ENCODE peak calls at places on chromosomes 7 and 10, in eight cellular contexts. B, P, D, F, N, R, G and L are unnamed samples. For H4K20me1, the result is how much of the 10 kb centered on the place peaks cover.

GRCh38 chr10:60549686-60550085 is 160.0 kb upstream of the ANK3 start:
- DNase-seq in G (peak), P (peak), F (no peak), B (peak), D (no peak), N (peak), R (peak), L (peak)

GRCh38 chr7:150411606-150412005 is 32.5 kb downstream of the ZNF775 start:
- DNase-seq in R (no peak), P (no peak), F (no peak), G (no peak), N (no peak), D (no peak), B (no peak), L (no peak)

GRCh38 chr10:28381465-28381864 is 78.6 kb upstream of the MPP7 start:
- DNase-seq in R (no peak), P (no peak), D (no peak), G (no peak), N (no peak), B (no peak), F (no peak), L (no peak)

GRCh38 chr7:129225206-129225930 is 538 bp downstream of the AHCYL2 start:
- DNase-seq in D (peak), F (no peak), R (no peak), G (peak), N (peak), P (peak), B (peak), L (peak)

GRCh38 chr7:35037526-35038339 is 448 bp upstream of the DPY19L1 start:
- DNase-seq in D (peak), G (peak), R (peak), N (peak), P (peak), F (peak), B (peak), L (peak)

GRCh38 chr10:69624245-69624786 is 5.7 kb upstream of the FAM241B start:
- DNase-seq in R (no peak), G (peak), N (no peak), B (no peak), P (no peak), D (no peak), F (no peak), L (no peak)

GRCh38 chr7:37643876-37644275 is 39.7 kb upstream of the GPR141 start:
- DNase-seq in P (peak), N (peak), R (no peak), G (no peak), D (peak), B (no peak), F (no peak), L (no peak)

GRCh38 chr10:101848894-101849351 is 5.3 kb upstream of the KCNIP2 start:
- DNase-seq in B (no peak), F (no peak), R (no peak), N (peak), G (no peak), D (peak), P (no peak), L (no peak)

GRCh38 chr10:127849224-127849623 is 43.5 kb downstream of the CLRN3 start:
- DNase-seq in R (no peak), D (no peak), G (no peak), F (no peak), N (no peak), P (no peak), B (no peak), L (no peak)

GRCh38 chr10:100101526-100102076 is 19.9 kb upstream of the CPN1 start:
- DNase-seq in D (no peak), F (no peak), R (no peak), P (peak), B (peak), G (no peak), N (no peak), L (no peak)
- TF ChIP-seq EZH2phosphoT487 in D (no peak), F (no peak), R (no peak), P (no peak), B (no peak), G (no peak), N (no peak), L (no peak)

DNA sequence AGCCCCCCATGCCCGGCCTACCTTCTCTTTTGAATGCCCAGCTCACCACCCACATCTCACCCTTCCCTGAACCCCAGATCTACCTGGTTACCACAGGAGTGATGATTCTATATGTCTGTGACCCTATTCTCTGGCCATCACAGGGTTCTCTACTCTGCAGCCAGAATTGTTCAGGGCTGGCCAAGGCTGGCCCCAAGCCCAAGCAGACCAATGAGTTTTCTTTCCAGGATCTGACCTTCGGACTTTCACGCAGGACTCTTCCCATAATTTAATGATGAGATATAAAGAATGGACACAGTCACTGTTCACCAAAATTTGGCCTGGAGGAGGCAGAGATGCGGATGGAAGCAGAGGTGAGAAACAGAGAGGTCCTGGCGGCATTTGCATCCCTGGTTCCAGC is 72.6 kb downstream of the PIP4K2A start:
- DNase-seq in P (no peak), R (no peak), B (no peak), D (no peak), N (no peak), G (no peak), F (no peak), L (no peak)
- H4K20me1 ChIP-seq in P (under half), R (under half), B (under half), D (under half), N (under half), G (under half), F (under half), L (under half)

DNA sequence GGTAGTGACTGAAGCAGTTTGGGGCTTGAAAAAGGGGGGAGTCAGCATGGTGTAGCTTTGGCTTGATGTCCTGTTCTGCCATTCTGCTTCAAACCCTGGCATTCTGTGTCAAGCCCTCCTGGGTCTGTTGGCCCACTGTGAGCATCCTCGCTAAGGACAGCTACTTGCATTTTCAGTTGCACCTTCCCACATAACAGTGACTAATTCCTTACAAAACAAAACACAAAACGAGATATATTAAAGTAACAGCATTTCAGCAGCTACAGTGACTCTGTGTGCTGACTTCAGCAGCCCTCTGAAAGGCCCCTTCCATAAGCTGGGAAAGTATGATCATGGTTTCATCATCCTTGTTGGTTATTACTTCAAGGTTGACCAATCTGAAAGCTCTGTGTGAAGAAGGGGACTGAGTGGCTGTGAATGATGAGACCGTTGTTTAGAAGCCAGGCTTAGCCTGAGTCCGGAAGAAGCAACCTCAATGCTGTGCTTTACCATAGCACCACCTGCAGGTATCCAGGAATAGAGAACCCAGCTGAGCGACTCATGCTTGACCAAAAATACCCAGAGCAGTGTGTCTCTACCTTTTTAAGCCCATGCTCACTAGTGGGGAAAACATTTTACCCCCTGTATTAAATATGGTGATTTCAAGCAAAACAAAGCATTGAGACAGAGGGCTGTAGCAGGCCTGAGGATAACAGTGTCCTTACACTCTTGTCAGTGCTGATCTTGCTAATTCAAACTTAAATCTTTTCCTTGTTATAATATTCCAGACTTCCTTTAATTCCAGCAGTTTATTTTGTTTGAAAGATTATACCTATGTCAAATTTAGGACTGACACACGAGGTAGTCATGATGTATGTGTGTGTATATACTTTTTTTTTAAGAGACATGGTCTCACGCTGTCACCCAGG is 42.6 kb upstream of the CC2D2B start:
- DNase-seq in F (peak), N (peak), B (peak), P (peak), R (peak), D (peak), G (peak), L (peak)
- TF ChIP-seq CTCF in F (peak), N (peak), B (peak), P (peak), R (peak), D (peak), G (peak), L (peak)

GRCh38 chr10:81848931-81849330 is 26.1 kb upstream of the NRG3 start:
- DNase-seq in B (no peak), P (no peak), N (no peak), G (no peak), R (no peak), F (no peak), D (no peak), L (no peak)
- TF ChIP-seq EZH2phosphoT487 in B (no peak), P (no peak), N (no peak), G (no peak), R (no peak), F (no peak), D (no peak), L (no peak)

DNA sequence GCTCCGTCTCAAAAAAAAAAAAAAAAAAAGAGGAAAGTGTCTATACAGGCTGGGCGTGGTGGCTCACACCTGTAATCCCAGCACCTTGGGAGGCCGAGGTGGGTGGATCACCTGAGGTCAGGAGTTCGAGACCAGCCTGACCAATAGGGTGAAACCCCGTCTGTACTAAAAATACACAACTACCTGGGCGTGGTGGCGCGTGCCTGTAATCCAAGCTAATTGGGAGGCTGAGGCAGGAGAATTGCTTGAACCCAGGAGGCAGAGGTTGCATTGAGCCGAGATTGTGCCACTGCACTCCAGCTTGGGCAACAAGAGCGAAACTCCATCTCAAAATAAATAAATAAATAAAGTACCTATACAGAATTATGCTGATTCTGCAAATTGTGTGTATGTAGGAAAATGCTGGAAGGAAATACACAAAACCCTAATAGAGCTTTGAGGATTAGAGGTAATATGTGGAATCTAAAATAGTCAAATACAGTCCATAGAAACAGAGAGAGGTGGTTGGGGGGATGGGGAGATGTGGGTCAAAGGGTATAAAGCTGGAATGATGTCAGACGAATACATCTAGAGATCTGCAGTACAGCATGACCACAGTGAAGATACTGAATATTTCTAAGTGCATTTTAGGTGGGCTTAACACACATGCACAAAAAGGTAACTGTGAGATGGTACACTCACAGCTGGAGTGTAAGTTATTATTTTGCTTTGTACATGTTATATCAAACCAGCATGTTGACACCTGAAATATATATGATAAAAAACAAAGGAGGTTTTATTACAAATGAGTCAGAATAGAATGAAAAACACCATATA is 174.5 kb upstream of the KLF14 start:
- DNase-seq in N (no peak), B (peak), D (no peak), R (no peak), F (no peak), G (no peak), P (no peak), L (no peak)
- H4K20me1 ChIP-seq in N (under half), B (under half), D (under half), R (under half), F (under half), G (under half), P (under half), L (under half)

GRCh38 chr10:96721207-96721572 is 876 bp upstream of the PIK3AP1 start:
- DNase-seq in N (peak), P (no peak), F (peak), B (no peak), G (no peak), D (no peak), R (no peak), L (no peak)
- TF ChIP-seq CTCF in N (peak), P (no peak), F (no peak), B (no peak), G (peak), D (no peak), R (peak), L (peak)

GRCh38 chr10:32646535-32646934 is 200.6 kb downstream of the CCDC7 start:
- DNase-seq in G (no peak), D (no peak), R (no peak), P (no peak), F (no peak), B (peak), N (no peak), L (no peak)

DNA sequence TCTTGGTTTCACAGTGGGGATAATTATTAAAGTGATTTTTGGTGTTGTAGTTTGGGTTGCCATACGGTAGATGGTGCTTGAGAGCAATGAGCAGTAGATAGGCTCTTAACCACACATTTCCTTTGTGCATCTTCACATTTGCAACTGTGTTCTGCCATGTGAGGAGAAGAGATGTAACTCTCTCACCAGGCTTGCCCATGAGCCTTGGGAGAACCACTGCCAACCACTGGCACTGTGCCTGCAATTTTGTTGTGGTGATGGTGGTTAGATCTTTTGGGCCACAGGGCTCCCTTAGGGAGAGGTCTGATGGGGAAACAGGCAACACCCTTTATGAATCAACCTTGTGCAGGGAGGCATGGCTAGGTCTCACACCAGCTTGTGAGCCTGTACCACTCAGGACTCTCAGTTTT is 204.3 kb downstream of the CCDC7 start:
- DNase-seq in N (peak), B (peak), D (no peak), P (no peak), G (no peak), R (no peak), F (no peak), L (no peak)
- TF ChIP-seq EZH2phosphoT487 in N (no peak), B (no peak), D (no peak), P (no peak), G (no peak), R (no peak), F (no peak), L (no peak)

GRCh38 chr10:103449208-103450144 is 2.7 kb downstream of the CALHM2 start:
- DNase-seq in D (no peak), N (no peak), F (no peak), P (no peak), G (no peak), B (no peak), R (no peak), L (no peak)
- H4K20me1 ChIP-seq in D (under half), N (under half), F (under half), P (under half), G (under half), B (under half), R (under half), L (under half)

GRCh38 chr7:65382452-65382851 is 8.8 kb downstream of the ZNF92 start:
- DNase-seq in D (no peak), G (no peak), R (no peak), B (no peak), N (no peak), P (no peak), F (no peak), L (peak)
- TF ChIP-seq CTCF in D (no peak), G (no peak), R (no peak), B (no peak), N (no peak), P (no peak), F (no peak), L (no peak)